ENCODE peak calls at places on chromosomes 11 and 22, in four cellular contexts. One of them, this sample, is unnamed.

GRCh38 chr11:133149698-133150097 is 382.6 kb downstream of the OPCML start:
- DNase-seq in lung: no peak
- DNase-seq in heart left ventricle: no peak
- DNase-seq in colonic mucosa: no peak
- DNase-seq in this sample: no peak

GRCh38 chr11:33723238-33723881 is 12.9 kb downstream of the CD59 start:
- DNase-seq in lung: no peak
- DNase-seq in heart left ventricle: no peak
- DNase-seq in colonic mucosa: no peak
- DNase-seq in this sample: peak

GRCh38 chr11:69274531-69275016 is 19.4 kb upstream of the MYEOV start:
- DNase-seq in lung: peak
- DNase-seq in heart left ventricle: no peak
- DNase-seq in colonic mucosa: peak
- DNase-seq in this sample: peak

GRCh38 chr11:92296138-92296515 is 71.5 kb downstream of the FAT3 start:
- DNase-seq in lung: no peak
- DNase-seq in heart left ventricle: no peak
- DNase-seq in colonic mucosa: no peak
- DNase-seq in this sample: peak

GRCh38 chr11:94897330-94897768 is 76.0 kb downstream of the CWC15 start:
- DNase-seq in lung: peak
- DNase-seq in heart left ventricle: no peak
- DNase-seq in colonic mucosa: peak
- DNase-seq in this sample: no peak

GRCh38 chr11:106208795-106209194 is 131.3 kb downstream of the AASDHPPT start:
- DNase-seq in lung: no peak
- DNase-seq in heart left ventricle: no peak
- DNase-seq in colonic mucosa: no peak
- DNase-seq in this sample: no peak

GRCh38 chr11:69637956-69638871 is 2.7 kb upstream of the CCND1 start:
- DNase-seq in lung: no peak
- DNase-seq in heart left ventricle: peak
- DNase-seq in colonic mucosa: peak
- DNase-seq in this sample: peak

GRCh38 chr11:35324981-35325380 is 94.4 kb downstream of the SLC1A2 start:
- DNase-seq in lung: no peak
- DNase-seq in heart left ventricle: no peak
- DNase-seq in colonic mucosa: no peak
- DNase-seq in this sample: no peak

GRCh38 chr11:96340555-96340885 is 2.5 kb downstream of the MAML2 start:
- DNase-seq in lung: no peak
- DNase-seq in heart left ventricle: no peak
- DNase-seq in colonic mucosa: no peak
- DNase-seq in this sample: no peak

GRCh38 chr11:69495441-69496201 is 14.2 kb downstream of the LINC01488 start:
- DNase-seq in lung: no peak
- DNase-seq in heart left ventricle: peak
- DNase-seq in colonic mucosa: no peak
- DNase-seq in this sample: no peak

GRCh38 chr11:132028380-132029240 is 658.2 kb downstream of the NTM start:
- DNase-seq in lung: no peak
- DNase-seq in heart left ventricle: no peak
- DNase-seq in colonic mucosa: peak
- DNase-seq in this sample: no peak

GRCh38 chr11:101346591-101346990 is 217.0 kb upstream of the PGR start:
- DNase-seq in lung: no peak
- DNase-seq in heart left ventricle: no peak
- DNase-seq in colonic mucosa: no peak
- DNase-seq in this sample: no peak

GRCh38 chr22:42376721-42377177 is 55.5 kb downstream of the NFAM1 start:
- DNase-seq in lung: peak
- DNase-seq in heart left ventricle: peak
- DNase-seq in colonic mucosa: peak
- DNase-seq in this sample: no peak

GRCh38 chr11:113384551-113384950 is 3.0 kb upstream of the ANKK1 start:
- DNase-seq in lung: no peak
- DNase-seq in heart left ventricle: no peak
- DNase-seq in colonic mucosa: no peak
- DNase-seq in this sample: peak

GRCh38 chr11:68632802-68633201 is 51.5 kb upstream of the GAL start:
- DNase-seq in lung: no peak
- DNase-seq in heart left ventricle: no peak
- DNase-seq in colonic mucosa: peak
- DNase-seq in this sample: peak

GRCh38 chr11:106077609-106078517 is at the start of gene AASDHPPT:
- DNase-seq in lung: no peak
- DNase-seq in heart left ventricle: no peak
- DNase-seq in colonic mucosa: peak
- DNase-seq in this sample: peak

GRCh38 chr11:116865696-116866095 is 28.3 kb upstream of the APOA1 start:
- DNase-seq in lung: no peak
- DNase-seq in heart left ventricle: no peak
- DNase-seq in colonic mucosa: no peak
- DNase-seq in this sample: no peak

GRCh38 chr11:72006309-72007088 is 7.8 kb downstream of the IL18BP start:
- DNase-seq in lung: no peak
- DNase-seq in heart left ventricle: no peak
- DNase-seq in colonic mucosa: no peak
- DNase-seq in this sample: no peak

GRCh38 chr11:91407842-91408241 is 816.8 kb upstream of the FAT3 start:
- DNase-seq in lung: no peak
- DNase-seq in heart left ventricle: no peak
- DNase-seq in colonic mucosa: no peak
- DNase-seq in this sample: no peak

GRCh38 chr11:65574963-65575567 is 788 bp upstream of the EHBP1L1 start:
- DNase-seq in lung: no peak
- DNase-seq in heart left ventricle: no peak
- DNase-seq in colonic mucosa: peak
- DNase-seq in this sample: peak

GRCh38 chr11:65384301-65384889 is 1.9 kb upstream of the SLC25A45 start:
- DNase-seq in lung: no peak
- DNase-seq in heart left ventricle: no peak
- DNase-seq in colonic mucosa: no peak
- DNase-seq in this sample: no peak

GRCh38 chr11:12170984-12171383 is 60.6 kb downstream of the MICAL2 start:
- DNase-seq in lung: no peak
- DNase-seq in heart left ventricle: no peak
- DNase-seq in colonic mucosa: no peak
- DNase-seq in this sample: no peak

GRCh38 chr11:114314096-114314495 is 17.9 kb downstream of the NNMT start:
- DNase-seq in lung: no peak
- DNase-seq in heart left ventricle: no peak
- DNase-seq in colonic mucosa: no peak
- DNase-seq in this sample: no peak

GRCh38 chr11:70734911-70735310 is 336.6 kb downstream of the CTTN start:
- DNase-seq in lung: no peak
- DNase-seq in heart left ventricle: no peak
- DNase-seq in colonic mucosa: no peak
- DNase-seq in this sample: no peak

GRCh38 chr11:47305734-47306483 is 36.0 kb downstream of the MADD start:
- DNase-seq in lung: no peak
- DNase-seq in heart left ventricle: peak
- DNase-seq in colonic mucosa: no peak
- DNase-seq in this sample: peak

GRCh38 chr11:90803781-90804180 is 580.9 kb upstream of the CHORDC1 start:
- DNase-seq in lung: no peak
- DNase-seq in heart left ventricle: no peak
- DNase-seq in colonic mucosa: no peak
- DNase-seq in this sample: no peak

GRCh38 chr11:11731311-11732083 is 109.7 kb upstream of the GALNT18 start:
- DNase-seq in lung: no peak
- DNase-seq in heart left ventricle: no peak
- DNase-seq in colonic mucosa: no peak
- DNase-seq in this sample: no peak

GRCh38 chr11:101835465-101836063 is 79.2 kb upstream of the CEP126 start:
- DNase-seq in lung: no peak
- DNase-seq in heart left ventricle: no peak
- DNase-seq in colonic mucosa: no peak
- DNase-seq in this sample: no peak

GRCh38 chr11:130601141-130601540 is 152.7 kb downstream of the ADAMTS15 start:
- DNase-seq in lung: no peak
- DNase-seq in heart left ventricle: peak
- DNase-seq in colonic mucosa: no peak
- DNase-seq in this sample: no peak

GRCh38 chr11:35168606-35169200 is 29.7 kb downstream of the CD44 start:
- DNase-seq in lung: no peak
- DNase-seq in heart left ventricle: no peak
- DNase-seq in colonic mucosa: no peak
- DNase-seq in this sample: no peak

GRCh38 chr11:72985645-72986044 is 156.5 kb downstream of the FCHSD2 start:
- DNase-seq in lung: no peak
- DNase-seq in heart left ventricle: no peak
- DNase-seq in colonic mucosa: no peak
- DNase-seq in this sample: no peak

GRCh38 chr11:43933608-43934358 is 8.7 kb upstream of the C11orf96 start:
- DNase-seq in lung: no peak
- DNase-seq in heart left ventricle: no peak
- DNase-seq in colonic mucosa: no peak
- DNase-seq in this sample: no peak

DNA sequence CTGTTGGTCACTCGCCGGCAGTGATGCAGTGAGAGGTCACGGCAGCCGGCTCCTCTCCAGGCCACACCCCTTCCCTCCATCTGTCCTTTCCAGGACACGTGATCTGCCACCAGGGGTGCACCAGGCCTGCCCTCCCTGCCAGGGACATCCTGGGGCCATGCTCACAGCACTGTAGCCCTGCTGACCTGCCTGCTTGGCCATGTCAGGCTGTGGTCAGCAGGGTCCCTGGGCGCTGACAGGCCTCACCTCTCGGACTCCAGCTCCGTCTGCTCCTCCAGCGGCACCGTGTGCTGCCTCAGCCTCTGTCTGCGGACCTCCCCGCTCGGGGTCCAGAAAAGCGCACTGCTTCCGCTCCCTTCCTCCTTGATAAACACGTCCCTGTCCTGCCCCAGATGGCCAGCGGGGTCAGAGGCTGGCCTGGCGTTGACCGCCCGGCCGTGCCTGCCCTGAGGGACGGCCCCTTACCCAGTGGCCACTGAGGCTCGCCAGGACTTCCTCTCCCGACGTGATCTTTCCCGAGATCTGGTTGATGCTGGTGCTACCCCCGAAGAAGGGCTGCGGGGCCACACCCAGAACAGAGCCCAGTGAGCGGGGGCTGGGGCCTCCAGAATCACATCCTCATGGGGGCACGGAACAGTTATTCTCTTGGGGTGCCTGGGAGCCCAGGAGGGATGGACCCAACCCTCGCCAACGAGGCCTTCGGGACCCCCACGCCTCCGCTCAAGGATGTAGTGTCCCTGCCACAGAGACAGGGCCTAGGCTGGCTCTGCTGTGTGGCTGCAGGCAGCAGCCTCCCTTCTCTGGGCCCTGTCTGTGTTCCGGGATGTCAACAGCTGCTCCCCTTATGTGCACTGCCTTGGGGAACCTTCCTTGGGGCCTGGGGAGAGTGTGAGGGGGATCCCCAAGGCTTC is 36.3 kb upstream of the CARS1 start:
- DNase-seq in lung: no peak
- DNase-seq in heart left ventricle: no peak
- DNase-seq in colonic mucosa: no peak
- DNase-seq in this sample: no peak
- TF ChIP-seq CTCF in lung: no peak
- TF ChIP-seq CTCF in heart left ventricle: no peak
- TF ChIP-seq CTCF in colonic mucosa: no peak
- TF ChIP-seq CTCF in this sample: no peak

DNA sequence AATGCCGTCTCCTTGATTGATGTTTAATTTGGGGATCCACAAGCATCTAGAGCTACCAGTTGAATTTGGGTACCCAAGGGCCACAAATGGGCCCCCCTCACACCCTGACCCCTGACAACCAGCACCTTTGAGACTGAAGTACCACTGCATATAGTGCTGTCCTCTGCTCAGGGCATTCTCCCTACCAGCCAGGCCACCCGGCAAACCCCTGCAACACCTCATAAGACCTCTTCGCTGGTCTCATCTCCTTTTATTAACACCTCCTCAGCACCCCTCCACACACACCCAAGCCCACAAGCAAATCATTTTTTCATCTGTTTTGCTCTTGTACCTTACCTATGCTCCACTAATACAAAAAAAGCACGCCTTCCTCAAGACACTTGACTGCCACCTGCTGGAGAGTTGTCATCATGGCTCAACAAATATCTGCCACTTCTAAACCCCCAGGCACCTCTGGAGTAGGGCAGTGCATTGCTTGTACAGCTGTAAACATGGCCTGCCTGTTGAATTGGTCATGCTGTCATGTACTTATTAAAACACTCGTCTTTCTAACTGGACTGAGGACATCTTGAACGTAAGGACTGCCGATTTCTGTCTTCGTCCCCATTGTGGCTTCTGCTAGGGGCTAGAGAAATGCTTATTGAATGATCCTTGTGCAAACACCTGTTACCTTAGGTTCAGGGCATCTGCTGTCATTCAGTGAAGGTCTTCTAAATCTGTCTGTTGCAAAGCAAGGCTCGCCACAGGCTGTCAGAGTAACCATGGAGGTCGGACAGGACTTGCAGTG is 66.5 kb downstream of the BMAL1 start:
- DNase-seq in lung: peak
- DNase-seq in heart left ventricle: no peak
- DNase-seq in colonic mucosa: peak
- DNase-seq in this sample: peak
- TF ChIP-seq CTCF in lung: peak
- TF ChIP-seq CTCF in heart left ventricle: peak
- TF ChIP-seq CTCF in colonic mucosa: peak
- TF ChIP-seq CTCF in this sample: peak

DNA sequence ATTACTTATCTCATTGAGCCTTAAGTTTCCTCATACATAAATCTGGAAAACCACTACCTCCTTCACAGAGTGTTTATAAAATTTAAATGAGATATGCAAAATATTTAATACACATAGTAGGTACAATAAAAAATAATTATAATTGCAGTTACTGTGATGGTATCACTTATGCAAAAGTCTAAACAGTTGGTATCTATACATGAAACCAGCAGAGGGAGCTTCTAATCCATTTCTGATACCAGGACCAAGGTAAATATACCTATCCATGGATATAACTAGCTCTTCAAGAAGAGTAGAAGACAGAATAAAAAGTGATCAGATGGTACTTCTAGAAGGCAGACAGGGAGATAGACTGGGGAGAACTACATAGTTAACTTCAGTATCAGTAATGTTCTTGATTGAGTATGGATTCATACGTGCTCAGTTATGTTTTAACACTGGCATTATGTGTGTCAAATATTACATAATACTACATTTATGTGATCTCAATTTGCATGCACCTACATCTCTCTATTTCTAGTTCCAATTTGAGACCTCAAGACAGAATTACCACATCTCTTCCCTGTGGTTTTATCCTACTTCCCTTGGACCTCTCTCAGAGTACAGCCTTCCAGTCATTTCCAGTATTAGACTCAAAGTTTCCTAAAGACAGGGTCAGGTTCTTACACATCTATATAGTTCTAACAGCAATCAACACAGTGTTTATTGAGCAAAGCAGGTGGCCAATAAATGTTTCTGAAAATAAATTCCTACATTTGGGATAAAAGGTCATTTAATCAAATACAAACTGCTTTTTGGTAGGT is 13.7 kb upstream of the TSG101 start:
- DNase-seq in lung: no peak
- DNase-seq in heart left ventricle: no peak
- DNase-seq in colonic mucosa: no peak
- DNase-seq in this sample: peak
- TF ChIP-seq CTCF in lung: peak
- TF ChIP-seq CTCF in heart left ventricle: peak
- TF ChIP-seq CTCF in colonic mucosa: peak
- TF ChIP-seq CTCF in this sample: peak

GRCh38 chr11:27296406-27296994 is 66.5 kb downstream of the CCDC34 start:
- DNase-seq in lung: no peak
- DNase-seq in heart left ventricle: no peak
- DNase-seq in colonic mucosa: no peak
- DNase-seq in this sample: no peak
- TF ChIP-seq CTCF in lung: peak
- TF ChIP-seq CTCF in heart left ventricle: peak
- TF ChIP-seq CTCF in colonic mucosa: peak
- TF ChIP-seq CTCF in this sample: peak